ENCODE peak calls at places on chromosomes 4 and X, in eight cellular contexts. One of them, this sample, is unnamed. For H3K4me1, H3K36me3 and H3K9me3, the result is how much of the 10 kb centered on the place peaks cover.

GRCh38 chr4:34039766-34040165 is 2204.5 kb downstream of the ARAP2 start:
- DNase-seq in hepatocyte: no peak
- DNase-seq in left lung: no peak
- DNase-seq in heart left ventricle: no peak
- DNase-seq in aorta: no peak
- DNase-seq in mucosa of descending colon: no peak
- DNase-seq in cardiac muscle cell: no peak
- DNase-seq in neural progenitor cell: no peak
- DNase-seq in this sample: no peak

GRCh38 chr4:118757761-118758213 is 72.6 kb downstream of the METTL14 start:
- DNase-seq in aorta: no peak
- DNase-seq in hepatocyte: peak
- DNase-seq in heart left ventricle: no peak
- DNase-seq in mucosa of descending colon: no peak
- DNase-seq in left lung: no peak
- DNase-seq in cardiac muscle cell: no peak
- DNase-seq in neural progenitor cell: no peak
- DNase-seq in this sample: no peak

GRCh38 chr4:17347445-17347844 is 164.4 kb downstream of the QDPR start:
- DNase-seq in left lung: no peak
- DNase-seq in heart left ventricle: no peak
- DNase-seq in neural progenitor cell: peak
- DNase-seq in hepatocyte: peak
- DNase-seq in aorta: no peak
- DNase-seq in mucosa of descending colon: no peak
- DNase-seq in cardiac muscle cell: peak
- DNase-seq in this sample: peak

GRCh38 chr4:168868044-168868855 is 141.8 kb downstream of the CBR4 start:
- DNase-seq in cardiac muscle cell: no peak
- DNase-seq in neural progenitor cell: no peak
- DNase-seq in heart left ventricle: no peak
- DNase-seq in aorta: no peak
- DNase-seq in hepatocyte: no peak
- DNase-seq in mucosa of descending colon: no peak
- DNase-seq in left lung: no peak
- DNase-seq in this sample: no peak

GRCh38 chrX:30183554-30183953 is 31.8 kb upstream of the MAGEB2 start:
- DNase-seq in mucosa of descending colon: no peak
- DNase-seq in aorta: no peak
- DNase-seq in cardiac muscle cell: no peak
- DNase-seq in heart left ventricle: no peak
- DNase-seq in hepatocyte: no peak
- DNase-seq in neural progenitor cell: no peak
- DNase-seq in left lung: no peak
- DNase-seq in this sample: no peak

GRCh38 chrX:110667706-110668105 is 127.9 kb downstream of the CHRDL1 start:
- DNase-seq in mucosa of descending colon: no peak
- DNase-seq in heart left ventricle: no peak
- DNase-seq in cardiac muscle cell: peak
- DNase-seq in aorta: no peak
- DNase-seq in neural progenitor cell: peak
- DNase-seq in hepatocyte: peak
- DNase-seq in left lung: no peak
- DNase-seq in this sample: peak

GRCh38 chr4:165379662-165380061 is 854 bp downstream of the CPE start:
- DNase-seq in neural progenitor cell: peak
- DNase-seq in mucosa of descending colon: no peak
- DNase-seq in aorta: peak
- DNase-seq in cardiac muscle cell: peak
- DNase-seq in heart left ventricle: no peak
- DNase-seq in hepatocyte: peak
- DNase-seq in left lung: no peak
- DNase-seq in this sample: no peak

GRCh38 chr4:107009196-107009595 is 26.9 kb downstream of the DKK2 start:
- DNase-seq in mucosa of descending colon: no peak
- DNase-seq in hepatocyte: no peak
- DNase-seq in neural progenitor cell: no peak
- DNase-seq in cardiac muscle cell: no peak
- DNase-seq in aorta: no peak
- DNase-seq in left lung: no peak
- DNase-seq in heart left ventricle: no peak
- DNase-seq in this sample: no peak

GRCh38 chr4:121995790-121996537 is 44.1 kb upstream of the TRPC3 start:
- DNase-seq in left lung: no peak
- DNase-seq in cardiac muscle cell: no peak
- DNase-seq in heart left ventricle: no peak
- DNase-seq in mucosa of descending colon: no peak
- DNase-seq in hepatocyte: no peak
- DNase-seq in aorta: no peak
- DNase-seq in neural progenitor cell: no peak
- DNase-seq in this sample: no peak

GRCh38 chr4:87075876-87076275 is 141.1 kb downstream of the AFF1 start:
- DNase-seq in left lung: no peak
- DNase-seq in cardiac muscle cell: no peak
- DNase-seq in mucosa of descending colon: no peak
- DNase-seq in hepatocyte: no peak
- DNase-seq in aorta: no peak
- DNase-seq in heart left ventricle: no peak
- DNase-seq in neural progenitor cell: no peak
- DNase-seq in this sample: no peak
- H3K4me1 ChIP-seq in left lung: half or more
- H3K4me1 ChIP-seq in cardiac muscle cell: under half
- H3K4me1 ChIP-seq in mucosa of descending colon: under half
- H3K4me1 ChIP-seq in hepatocyte: under half
- H3K4me1 ChIP-seq in aorta: under half
- H3K4me1 ChIP-seq in heart left ventricle: half or more
- H3K4me1 ChIP-seq in neural progenitor cell: under half
- H3K4me1 ChIP-seq in this sample: under half

DNA sequence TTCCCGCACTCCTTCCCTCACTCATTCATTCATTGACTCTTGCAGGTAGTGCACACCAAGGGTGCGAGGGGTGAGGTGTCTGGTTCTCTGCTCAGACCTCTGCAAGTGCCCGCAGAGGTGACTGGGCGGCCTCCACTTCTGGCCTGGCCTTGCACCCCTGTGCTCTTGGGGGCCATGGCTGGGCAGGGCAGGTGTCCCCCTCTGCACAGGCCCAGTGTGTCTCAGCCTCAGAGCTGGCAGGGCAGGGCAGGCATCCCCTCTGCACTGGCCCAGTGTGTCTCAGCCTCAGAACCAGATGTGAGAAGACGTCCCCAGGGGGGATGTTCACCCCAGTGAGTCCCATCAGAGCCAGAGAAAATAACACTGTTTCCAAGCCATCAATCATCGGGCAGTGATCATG is 16.8 kb downstream of the CPZ start:
- DNase-seq in mucosa of descending colon: no peak
- DNase-seq in aorta: no peak
- DNase-seq in heart left ventricle: no peak
- DNase-seq in neural progenitor cell: no peak
- DNase-seq in cardiac muscle cell: no peak
- DNase-seq in left lung: no peak
- DNase-seq in hepatocyte: no peak
- DNase-seq in this sample: no peak
- H3K36me3 ChIP-seq in mucosa of descending colon: under half
- H3K36me3 ChIP-seq in aorta: under half
- H3K36me3 ChIP-seq in heart left ventricle: under half
- H3K36me3 ChIP-seq in neural progenitor cell: under half
- H3K36me3 ChIP-seq in cardiac muscle cell: under half
- H3K36me3 ChIP-seq in left lung: under half
- H3K36me3 ChIP-seq in hepatocyte: under half
- H3K36me3 ChIP-seq in this sample: under half

GRCh38 chr4:19727141-19727540 is 524.6 kb upstream of the SLIT2 start:
- DNase-seq in neural progenitor cell: no peak
- DNase-seq in aorta: no peak
- DNase-seq in cardiac muscle cell: no peak
- DNase-seq in left lung: no peak
- DNase-seq in hepatocyte: no peak
- DNase-seq in mucosa of descending colon: no peak
- DNase-seq in heart left ventricle: no peak
- DNase-seq in this sample: no peak
- H3K9me3 ChIP-seq in neural progenitor cell: under half
- H3K9me3 ChIP-seq in aorta: under half
- H3K9me3 ChIP-seq in cardiac muscle cell: under half
- H3K9me3 ChIP-seq in left lung: under half
- H3K9me3 ChIP-seq in hepatocyte: under half
- H3K9me3 ChIP-seq in mucosa of descending colon: under half
- H3K9me3 ChIP-seq in heart left ventricle: under half
- H3K9me3 ChIP-seq in this sample: under half

DNA sequence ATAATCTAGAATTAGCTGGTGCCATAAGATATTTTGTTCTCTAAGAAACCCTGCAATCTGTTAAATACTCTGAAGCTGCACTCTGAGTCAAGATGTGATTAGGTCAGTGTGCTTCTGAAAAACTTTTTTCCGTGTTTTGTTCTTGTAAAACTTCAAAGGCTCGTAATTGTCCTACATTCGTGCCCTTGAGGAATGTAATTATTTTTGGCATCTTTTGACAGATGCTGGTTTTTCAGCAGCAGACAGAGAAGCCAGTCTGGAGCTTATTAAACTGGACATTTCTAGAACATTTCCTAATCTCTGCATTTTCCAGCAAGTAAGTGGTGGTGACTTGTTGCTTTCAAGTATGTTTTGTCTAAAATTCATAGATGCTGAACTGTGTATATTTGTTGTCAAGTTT is 36.8 kb upstream of the TADA2B start:
- DNase-seq in cardiac muscle cell: no peak
- DNase-seq in neural progenitor cell: no peak
- DNase-seq in hepatocyte: no peak
- DNase-seq in heart left ventricle: no peak
- DNase-seq in mucosa of descending colon: no peak
- DNase-seq in left lung: no peak
- DNase-seq in aorta: no peak
- DNase-seq in this sample: no peak
- H3K4me1 ChIP-seq in cardiac muscle cell: under half
- H3K4me1 ChIP-seq in neural progenitor cell: under half
- H3K4me1 ChIP-seq in hepatocyte: under half
- H3K4me1 ChIP-seq in heart left ventricle: under half
- H3K4me1 ChIP-seq in mucosa of descending colon: under half
- H3K4me1 ChIP-seq in left lung: under half
- H3K4me1 ChIP-seq in aorta: under half
- H3K4me1 ChIP-seq in this sample: under half